ENCODE peak calls at places on chromosomes 4 and X, in seven cellular contexts. N is mucosa of descending colon, B is lower lobe of right lung, E is AG09309, Z is cardiac muscle cell, V is fibroblast of lung, A is breast epithelium. P is an unnamed sample.

GRCh38 chr4:72568959-72569718 is at the start of gene ADAMTS3:
- DNase-seq in A (peak), B (peak), Z (peak), V (peak), N (peak), E (no peak), P (no peak)

GRCh38 chrX:106863697-106864096 is 39.4 kb downstream of the RIPPLY1 start:
- DNase-seq in V (no peak), B (no peak), A (no peak), N (no peak), Z (no peak), E (no peak), P (no peak)

GRCh38 chr4:16674133-16674532 is 224.3 kb downstream of the LDB2 start:
- DNase-seq in A (no peak), B (no peak), V (no peak), Z (no peak), E (no peak), N (no peak), P (no peak)

GRCh38 chrX:103376979-103377324 is 614 bp downstream of the BEX3 start:
- DNase-seq in N (no peak), E (no peak), B (no peak), Z (peak), A (no peak), V (peak), P (no peak)

GRCh38 chr4:78432896-78433295 is 118.7 kb upstream of the ANXA3 start:
- DNase-seq in B (no peak), A (no peak), Z (peak), N (no peak), V (no peak), E (no peak), P (no peak)

GRCh38 chrX:105552395-105552794 is 269.9 kb upstream of the NRK start:
- DNase-seq in V (peak), N (no peak), B (no peak), Z (peak), E (no peak), A (no peak), P (no peak)

GRCh38 chr4:108155373-108155772 is 13.4 kb downstream of the LEF1 start:
- DNase-seq in N (no peak), A (no peak), Z (no peak), V (peak), B (no peak), E (no peak), P (no peak)

GRCh38 chr4:147772459-147772969 is 40.6 kb downstream of the ARHGAP10 start:
- DNase-seq in E (no peak), V (peak), N (no peak), B (no peak), A (no peak), Z (peak), P (peak)

GRCh38 chr4:7120341-7120740 is 52.5 kb upstream of the GRPEL1 start:
- DNase-seq in E (no peak), N (no peak), B (no peak), A (no peak), V (no peak), Z (no peak), P (peak)

GRCh38 chr4:92263010-92263409 is 40.8 kb upstream of the GRID2 start:
- DNase-seq in E (no peak), V (no peak), Z (no peak), A (no peak), N (no peak), B (no peak), P (no peak)

GRCh38 chr4:101782546-101782945 is 8.0 kb upstream of the BANK1 start:
- DNase-seq in N (no peak), B (no peak), A (no peak), E (no peak), V (no peak), Z (peak), P (no peak)

GRCh38 chr4:38163216-38164006 is 203.2 kb downstream of the PTTG2 start:
- DNase-seq in Z (no peak), B (no peak), A (no peak), E (peak), V (peak), N (no peak), P (no peak)

GRCh38 chr4:186030795-186031194 is 38.2 kb upstream of the TLR3 start:
- DNase-seq in B (no peak), V (no peak), E (no peak), N (no peak), Z (no peak), A (no peak), P (no peak)

GRCh38 chr4:77193511-77194236 is 36.7 kb downstream of the CCNG2 start:
- DNase-seq in V (no peak), E (no peak), A (no peak), N (peak), Z (no peak), B (peak), P (no peak)

GRCh38 chr4:38119663-38120374 is 159.6 kb downstream of the PTTG2 start:
- DNase-seq in Z (peak), E (peak), V (peak), N (no peak), A (no peak), B (no peak), P (peak)

GRCh38 chr4:45004847-45005565 is 278.6 kb upstream of the GNPDA2 start:
- DNase-seq in A (no peak), B (no peak), N (no peak), V (no peak), E (no peak), Z (peak), P (no peak)

GRCh38 chr4:126775485-126776106 is 857.2 kb upstream of the INTU start:
- DNase-seq in A (no peak), E (no peak), V (no peak), Z (no peak), B (no peak), N (no peak), P (no peak)

GRCh38 chr4:173264245-173264959 is 69.8 kb downstream of the HMGB2 start:
- DNase-seq in V (peak), N (peak), B (no peak), A (no peak), Z (peak), E (no peak), P (peak)

GRCh38 chr4:28229092-28229491 is 1368.5 kb downstream of the STIM2 start:
- DNase-seq in Z (no peak), N (no peak), V (peak), B (no peak), E (peak), A (no peak), P (no peak)

GRCh38 chrX:46461653-46462191 is 83.5 kb downstream of the ZNF674 start:
- DNase-seq in Z (no peak), B (no peak), N (no peak), A (no peak), E (no peak), V (no peak), P (no peak)

GRCh38 chr4:156677136-156677535 is 294.5 kb downstream of the PDGFC start:
- DNase-seq in N (no peak), Z (peak), B (no peak), V (peak), A (no peak), E (no peak), P (no peak)
- TF ChIP-seq CTCF in N (no peak), Z (peak), B (no peak), V (no peak), A (no peak), E (peak), P (no peak)

DNA sequence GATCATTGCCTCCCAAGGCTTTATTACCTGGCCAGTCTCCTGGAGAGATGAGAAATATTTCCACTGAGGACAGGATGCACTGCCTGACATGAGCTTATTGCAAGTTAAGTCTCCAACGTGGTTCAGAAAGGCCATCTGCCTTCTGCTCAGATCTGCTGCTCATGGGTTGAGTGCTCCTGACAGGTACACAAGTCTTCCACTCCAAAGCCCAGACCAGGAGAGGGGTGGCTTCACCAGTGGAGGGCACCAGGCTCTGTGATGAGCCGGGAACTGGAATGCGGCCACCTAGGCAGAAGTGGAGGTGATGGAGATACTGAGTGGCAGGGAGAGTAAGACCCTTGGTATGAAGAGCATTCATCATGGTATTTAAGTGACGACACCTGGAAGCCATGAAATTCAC is 79.5 kb upstream of the IRF2 start:
- DNase-seq in N (no peak), V (no peak), B (no peak), Z (no peak), E (no peak), A (no peak), P (no peak)
- TF ChIP-seq CTCF in N (no peak), V (no peak), B (no peak), Z (no peak), E (no peak), A (no peak), P (no peak)

DNA sequence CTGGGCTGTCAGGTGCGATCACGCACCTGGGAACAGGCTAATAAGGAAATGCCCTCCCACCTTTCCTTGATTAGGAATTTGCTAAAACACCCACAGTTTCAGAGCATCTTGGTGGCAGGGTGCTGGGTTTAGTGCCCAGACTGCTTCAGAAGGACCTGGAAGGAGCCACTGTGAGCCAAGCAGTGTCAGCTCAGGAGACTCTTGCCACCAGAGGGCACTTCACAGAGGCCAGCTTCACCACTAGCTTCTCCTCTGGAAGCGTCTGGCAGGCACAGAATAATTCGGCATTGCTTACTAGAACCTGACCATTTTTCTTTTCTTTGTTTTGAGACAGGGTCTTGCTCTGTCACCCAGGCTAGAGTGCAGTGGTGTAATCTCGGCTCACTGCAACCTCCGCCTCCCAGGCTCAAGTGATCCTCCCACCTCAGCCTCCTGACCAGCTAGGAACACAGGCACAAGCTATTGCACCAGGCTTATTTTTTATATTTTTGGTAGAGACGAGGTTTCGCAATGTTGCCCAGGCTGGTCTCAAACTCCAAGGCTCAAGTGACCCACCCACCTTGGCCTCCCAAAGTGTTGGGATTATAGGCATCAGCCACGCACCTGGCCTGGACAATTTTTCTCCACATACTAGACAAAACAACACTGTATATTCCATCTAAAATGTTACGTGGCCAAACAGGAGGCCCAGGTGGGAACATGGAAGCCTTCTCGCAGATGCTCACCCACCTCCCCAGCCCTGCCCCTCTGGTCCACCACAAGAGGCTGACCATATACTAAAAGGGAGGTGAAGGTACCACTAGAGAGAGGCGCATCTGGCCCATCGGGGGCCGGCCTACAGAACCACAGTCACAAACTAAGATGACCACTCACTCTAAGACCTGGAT is 14.1 kb downstream of the NOP14 start:
- DNase-seq in Z (peak), B (no peak), E (no peak), N (peak), V (no peak), A (peak), P (no peak)
- TF ChIP-seq CTCF in Z (peak), B (peak), E (peak), N (peak), V (peak), A (peak), P (peak)

GRCh38 chr4:100184787-100185186 is 5.5 kb downstream of the DDIT4L start:
- DNase-seq in E (no peak), V (no peak), A (no peak), N (no peak), B (no peak), Z (no peak), P (no peak)

GRCh38 chr4:100187781-100188180 is 2.5 kb downstream of the DDIT4L start:
- DNase-seq in V (no peak), A (no peak), E (no peak), N (no peak), Z (no peak), B (no peak), P (no peak)

GRCh38 chr4:100190643-100191600 is 654 bp upstream of the DDIT4L start:
- DNase-seq in A (no peak), E (no peak), Z (peak), N (no peak), V (peak), B (no peak), P (no peak)

GRCh38 chr4:100188829-100189228 is 1.4 kb downstream of the DDIT4L start:
- DNase-seq in N (no peak), E (no peak), B (no peak), Z (no peak), V (no peak), A (no peak), P (no peak)

DNA sequence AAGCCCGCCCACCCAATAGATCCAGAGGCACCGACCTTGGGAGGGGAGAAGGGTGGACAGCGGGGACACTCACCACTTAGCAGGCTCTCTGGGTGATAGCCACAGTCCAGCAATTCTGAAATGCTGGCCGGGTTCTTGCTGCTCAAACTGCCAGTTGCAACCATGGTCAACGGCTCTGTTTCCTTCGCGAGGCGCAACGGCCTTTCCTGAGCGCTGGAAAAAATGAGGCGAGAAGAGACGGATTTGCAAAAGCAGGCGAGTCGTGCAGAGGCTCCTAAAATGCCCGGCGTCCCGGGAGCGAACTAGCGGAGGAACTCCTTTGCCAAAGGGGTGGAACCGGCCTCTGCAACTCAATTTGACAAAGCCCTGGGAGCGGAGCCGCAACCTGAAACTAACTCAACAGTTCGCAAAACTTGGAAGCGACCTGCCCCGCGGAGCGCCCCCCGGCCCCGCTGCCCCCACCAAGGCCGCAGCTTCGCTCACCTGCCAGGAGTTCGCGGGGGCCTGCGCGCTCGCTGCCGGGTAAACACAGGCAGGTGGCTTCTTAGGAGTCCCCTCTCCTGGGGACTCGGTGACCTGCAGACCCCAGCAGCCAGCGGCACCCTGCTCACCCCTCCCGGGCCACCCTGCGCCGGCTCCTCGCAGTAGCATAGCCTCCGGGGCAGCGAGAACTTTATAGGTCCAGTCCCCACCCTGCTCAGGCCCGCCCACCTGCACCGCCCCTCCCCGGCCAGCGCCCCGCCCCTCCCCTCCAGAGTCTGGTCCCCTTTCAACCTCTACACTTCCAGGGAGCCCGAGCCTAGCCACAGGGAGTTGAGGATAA is at the start of gene DDIT4L:
- DNase-seq in N (no peak), B (peak), A (peak), E (no peak), Z (peak), V (peak), P (no peak)
- TF ChIP-seq CTCF in N (no peak), B (no peak), A (no peak), E (no peak), Z (no peak), V (no peak), P (no peak)

P was measured in HFF-Myc.